ENCODE peak calls at places on chromosomes 11 and 22, in five cellular contexts. G is PC-9, K is RWPE1, H is endothelial cell, F is GM12865. Z is an unnamed sample.

GRCh38 chr11:65596520-65596919 is 920 bp upstream of the KCNK7 start:
- DNase-seq in H (no peak), F (no peak), K (no peak), G (no peak), Z (no peak)

GRCh38 chr11:132683602-132684001 is 848.7 kb downstream of the OPCML start:
- DNase-seq in G (no peak), K (no peak), H (no peak), F (no peak), Z (no peak)

GRCh38 chr11:10460611-10461275 is 5.7 kb downstream of the AMPD3 start:
- DNase-seq in K (no peak), F (peak; percentile 43), H (no peak), G (no peak), Z (no peak)

GRCh38 chr11:83827940-83828554 is 541.9 kb upstream of the CCDC90B start:
- DNase-seq in G (peak; percentile 35), F (peak; percentile 52), H (no peak), K (peak; percentile 18), Z (no peak)

GRCh38 chr11:100791873-100792272 is 104.8 kb downstream of the ARHGAP42 start:
- DNase-seq in K (peak; percentile 12), F (no peak), H (no peak), G (no peak), Z (peak; percentile 45)

GRCh38 chr11:31106963-31107576 is 262.5 kb downstream of the DCDC1 start:
- DNase-seq in G (peak; percentile 42), F (peak; percentile 70), H (peak; percentile 77), K (peak; percentile 8), Z (no peak)

GRCh38 chr22:26462971-26463661 is 20.5 kb downstream of the HPS4 start:
- DNase-seq in H (no peak), F (no peak), G (no peak), K (no peak), Z (peak; percentile 46)

GRCh38 chr11:129455756-129456436 is 80.2 kb downstream of the BARX2 start:
- DNase-seq in H (no peak), K (no peak), G (no peak), F (no peak), Z (no peak)

GRCh38 chr11:77093056-77093891 is 9.4 kb upstream of the OMP start:
- DNase-seq in H (no peak), F (no peak), K (no peak), G (no peak), Z (no peak)

GRCh38 chr11:17898071-17898470 is 114.8 kb downstream of the SERGEF start:
- DNase-seq in G (no peak), F (no peak), K (no peak), H (no peak), Z (no peak)

GRCh38 chr11:65861533-65862183 is 1.4 kb downstream of the MUS81 start:
- DNase-seq in H (peak; percentile 3), K (no peak), G (peak; percentile 33), F (peak; percentile 6), Z (no peak)

GRCh38 chr11:71218789-71219499 is 33.4 kb downstream of the SHANK2 start:
- DNase-seq in K (no peak), G (no peak), H (no peak), F (no peak), Z (no peak)

GRCh38 chr11:81839016-81839415 is 894.6 kb downstream of the FAM181B start:
- DNase-seq in K (no peak), G (no peak), F (no peak), H (no peak), Z (no peak)

GRCh38 chr22:30944986-30945385 is 23.6 kb downstream of the MORC2 start:
- DNase-seq in H (no peak), F (no peak), K (no peak), G (no peak), Z (no peak)

GRCh38 chr11:102194257-102194656 is 84.0 kb downstream of the YAP1 start:
- DNase-seq in F (no peak), K (no peak), H (no peak), G (no peak), Z (no peak)

GRCh38 chr11:43508511-43508918 is 149.8 kb downstream of the TTC17 start:
- DNase-seq in F (no peak), K (peak; percentile 51), H (no peak), G (peak; percentile 61), Z (peak; percentile 80)

GRCh38 chr11:43507171-43507570 is 148.5 kb downstream of the TTC17 start:
- DNase-seq in H (no peak), G (no peak), K (no peak), F (no peak), Z (no peak)

GRCh38 chr11:43505171-43505570 is 146.5 kb downstream of the TTC17 start:
- DNase-seq in F (no peak), G (no peak), H (no peak), K (no peak), Z (no peak)

GRCh38 chr11:43504316-43504950 is 145.7 kb downstream of the TTC17 start:
- DNase-seq in F (peak; percentile 29), G (no peak), H (peak; percentile 35), K (peak; percentile 51), Z (no peak)

DNA sequence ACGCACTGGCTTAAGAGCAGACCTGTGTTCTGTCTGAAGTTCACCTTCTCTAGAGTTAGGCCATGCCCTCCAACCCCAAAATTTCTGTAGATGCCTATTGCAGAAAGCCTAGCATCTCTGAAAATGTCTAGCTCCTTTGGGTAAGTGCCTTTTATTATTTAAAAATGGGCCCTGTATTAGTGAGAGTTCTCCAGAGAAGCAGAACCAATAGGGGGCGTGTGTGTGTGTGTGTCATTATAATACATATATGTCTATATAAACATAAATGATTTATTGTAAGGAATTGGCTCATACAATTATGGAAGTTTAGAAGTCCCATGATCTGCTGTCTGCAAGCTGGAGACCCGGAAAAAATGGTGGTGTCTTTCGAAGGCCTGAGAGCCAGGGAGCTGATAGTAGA is 144.7 kb downstream of the TTC17 start:
- DNase-seq in G (no peak), H (no peak), K (no peak), F (no peak), Z (no peak)
- TF ChIP-seq CTCF in G (no peak), H (no peak), K (no peak), F (no peak), Z (peak; percentile 51)

GRCh38 chr11:45683285-45684058 is 18.1 kb upstream of the CHST1 start:
- DNase-seq in F (no peak), G (no peak), H (no peak), K (no peak), Z (no peak)
- TF ChIP-seq CTCF in F (no peak), G (no peak), H (no peak), K (no peak), Z (no peak)

DNA sequence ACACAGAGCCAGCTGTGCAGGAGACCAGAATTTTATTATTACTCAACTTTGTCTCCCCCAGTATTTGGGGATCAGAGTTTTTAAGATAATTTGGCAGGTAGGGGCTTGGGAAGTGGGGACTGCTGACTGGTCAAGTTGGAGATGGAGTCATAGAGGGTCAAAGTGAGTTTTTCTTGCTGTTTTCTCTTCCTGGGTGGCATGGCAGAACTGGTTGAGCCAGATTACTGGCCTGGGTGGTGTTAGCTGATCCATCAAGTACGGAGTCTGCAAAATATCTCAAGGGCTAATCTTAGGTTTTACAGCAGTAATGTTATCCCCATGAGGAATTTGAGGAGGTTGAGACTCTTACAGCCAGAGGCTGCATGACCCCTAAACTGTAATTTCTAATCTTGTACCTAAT is 153.5 kb downstream of the OR4C45 start:
- DNase-seq in G (no peak), K (no peak), F (no peak), H (no peak), Z (no peak)
- TF ChIP-seq CTCF in G (no peak), K (no peak), F (no peak), H (no peak), Z (no peak)

GRCh38 chr11:118090545-118091162 is 3.9 kb upstream of the SMIM35 start:
- DNase-seq in K (no peak), G (no peak), H (no peak), F (no peak), Z (peak; percentile 58)
- TF ChIP-seq CTCF in K (no peak), G (no peak), H (no peak), F (no peak), Z (no peak)

GRCh38 chr22:24775769-24776492 is 1.4 kb upstream of the PIWIL3 start:
- DNase-seq in F (no peak), G (peak; percentile 90), K (no peak), H (no peak), Z (peak; percentile 14)

GRCh38 chr22:24776525-24776924 is 2.0 kb upstream of the PIWIL3 start:
- DNase-seq in K (no peak), G (no peak), F (no peak), H (no peak), Z (no peak)

GRCh38 chr22:24768537-24769374 is 5.8 kb downstream of the PIWIL3 start:
- DNase-seq in K (peak; percentile 34), G (peak; percentile 43), F (peak; percentile 55), H (peak; percentile 62), Z (no peak)

DNA sequence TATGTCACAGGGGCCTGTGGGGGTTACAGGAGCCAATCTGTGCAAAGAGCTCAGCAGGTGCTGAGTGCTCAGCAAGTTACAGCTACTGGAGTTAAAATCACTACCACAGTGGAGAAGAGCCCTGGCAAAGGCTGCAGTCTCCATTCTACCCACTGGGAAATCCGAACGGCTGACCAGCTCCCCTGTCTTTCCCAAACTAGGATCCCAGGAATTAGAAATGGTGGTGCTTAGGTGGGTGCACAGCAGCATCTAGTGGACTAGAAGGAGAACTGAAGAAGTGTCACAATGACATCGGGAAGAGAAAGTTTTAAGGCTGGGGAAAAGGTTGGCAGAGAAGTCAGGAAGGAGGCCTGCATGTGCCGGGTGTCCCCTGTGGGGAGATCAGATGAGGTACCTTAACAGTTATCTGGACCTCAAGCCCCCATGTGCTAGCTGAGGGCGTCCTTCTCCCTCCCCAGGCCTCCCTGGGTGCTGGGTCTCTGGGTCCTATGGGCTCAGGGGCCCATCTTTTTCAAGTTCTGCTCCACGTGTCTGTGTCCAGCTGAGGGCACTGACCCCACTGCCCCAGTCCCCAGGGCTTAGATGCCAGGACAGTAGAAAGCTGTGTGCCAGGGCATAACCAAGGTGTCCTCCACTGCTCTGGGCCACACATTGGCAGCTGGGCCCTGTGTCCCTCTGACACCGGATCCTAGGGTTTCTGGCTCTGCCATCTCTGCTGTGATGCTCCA is 1.9 kb downstream of the PIWIL3 start:
- DNase-seq in H (peak; percentile 53), K (peak; percentile 32), F (no peak), G (no peak), Z (no peak)
- TF ChIP-seq CTCF in H (peak; percentile 60), K (peak; percentile 55), F (peak; percentile 12), G (peak; percentile 54), Z (peak; percentile 66)

DNA sequence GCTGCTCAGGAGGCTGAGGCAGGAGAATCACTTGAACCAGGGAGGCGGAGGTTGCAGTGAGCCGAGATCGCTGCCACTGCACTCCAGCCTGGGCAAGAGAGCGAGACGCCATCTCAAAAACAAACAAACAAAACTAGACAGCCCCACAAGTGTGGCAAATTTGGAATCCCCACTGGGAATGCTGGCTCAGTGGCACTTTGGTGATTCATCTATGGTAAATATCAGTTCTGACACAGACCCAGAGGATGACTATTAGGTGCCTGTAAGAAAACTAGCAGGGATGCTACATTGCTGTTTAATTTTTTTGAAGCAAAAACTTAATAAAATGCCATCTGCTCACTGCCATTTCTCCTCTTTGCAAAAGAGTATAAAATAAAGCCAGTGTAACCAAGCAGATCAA is 107.9 kb downstream of the NAT10 start:
- DNase-seq in F (no peak), G (peak; percentile 52), K (no peak), H (no peak), Z (no peak)
- TF ChIP-seq CTCF in F (no peak), G (no peak), K (no peak), H (no peak), Z (no peak)

Z was measured in foreskin keratinocyte.